ENCODE peak calls at places on chromosome 6, in ten cellular contexts. O is A549, I is thyroid gland, N is spleen, B is Peyer's patch, F is prostate gland, U is HCT116, Z is tibial nerve, S is IMR-90, Q is body of pancreas. L is an unnamed sample. For H3K9me3, the result is how much of the 10 kb centered on the place peaks cover.

GRCh38 chr6:96814581-96814980 is 22.7 kb downstream of the GPR63 start:
- DNase-seq in B (no peak), O (no peak), Q (no peak), I (no peak), N (no peak), U (no peak), Z (no peak), S (peak), F (no peak), L (no peak)

GRCh38 chr6:82176616-82177015 is 70.9 kb downstream of the IBTK start:
- DNase-seq in O (no peak), B (no peak), I (no peak), F (no peak), S (no peak), U (no peak), Z (no peak), N (no peak), Q (no peak), L (no peak)

GRCh38 chr6:159790947-159791598 is 806 bp downstream of the MRPL18 start:
- DNase-seq in S (no peak), Z (no peak), U (no peak), N (peak), I (no peak), F (no peak), B (no peak), Q (peak), O (no peak), L (peak)

GRCh38 chr6:90285611-90286381 is 10.8 kb downstream of the BACH2 start:
- DNase-seq in Z (peak), N (peak), O (peak), F (peak), B (no peak), U (peak), S (peak), Q (peak), I (peak), L (peak)

GRCh38 chr6:89145962-89146747 is at the start of gene PM20D2:
- DNase-seq in N (peak), Q (peak), Z (no peak), O (peak), U (peak), B (peak), S (peak), F (peak), I (peak), L (peak)

GRCh38 chr6:133466666-133467065 is 225.5 kb downstream of the EYA4 start:
- DNase-seq in B (no peak), O (no peak), U (no peak), F (no peak), I (no peak), Q (no peak), S (peak), N (no peak), Z (no peak), L (no peak)

GRCh38 chr6:44227138-44227770 is 3.9 kb downstream of the SLC29A1 start:
- DNase-seq in Q (no peak), Z (no peak), N (no peak), U (no peak), F (no peak), S (no peak), O (no peak), I (no peak), B (no peak), L (no peak)

GRCh38 chr6:116144590-116144989 is 18.7 kb upstream of the COL10A1 start:
- DNase-seq in I (no peak), F (no peak), N (no peak), O (no peak), Q (no peak), U (no peak), S (peak), B (no peak), Z (no peak), L (no peak)

GRCh38 chr6:163585932-163586437 is 171.5 kb downstream of the QKI start:
- DNase-seq in B (no peak), Z (peak), I (peak), F (no peak), Q (peak), S (peak), N (no peak), U (peak), O (peak), L (no peak)

GRCh38 chr6:25706314-25707014 is 48.1 kb upstream of the SLC17A4 start:
- DNase-seq in N (no peak), I (peak), F (no peak), B (no peak), Q (peak), Z (no peak), O (no peak), U (no peak), S (no peak), L (peak)

GRCh38 chr6:40328376-40328987 is 258.7 kb downstream of the LRFN2 start:
- DNase-seq in S (no peak), N (no peak), B (peak), F (peak), O (peak), U (peak), Q (peak), I (peak), Z (no peak), L (no peak)

GRCh38 chr6:45075246-45075645 is 252.9 kb upstream of the RUNX2 start:
- DNase-seq in U (no peak), I (no peak), F (no peak), B (no peak), N (no peak), S (peak), Q (no peak), O (no peak), Z (no peak), L (no peak)

GRCh38 chr6:1136856-1137255 is 175.0 kb upstream of the FOXQ1 start:
- DNase-seq in Q (no peak), S (no peak), O (no peak), B (no peak), U (no peak), F (no peak), I (no peak), N (no peak), Z (no peak), L (no peak)

GRCh38 chr6:110043366-110043994 is 65.4 kb downstream of the GPR6 start:
- DNase-seq in Z (no peak), B (no peak), U (no peak), N (no peak), I (no peak), Q (no peak), O (no peak), F (no peak), S (no peak), L (no peak)

GRCh38 chr6:3195695-3196497 is 31.6 kb downstream of the TUBB2B start:
- DNase-seq in F (no peak), S (no peak), U (peak), O (peak), Q (peak), N (no peak), B (no peak), Z (no peak), I (no peak), L (no peak)

GRCh38 chr6:170049641-170050491 is 241.0 kb downstream of the DLL1 start:
- DNase-seq in N (peak), I (peak), Q (peak), U (no peak), B (peak), Z (peak), F (peak), O (no peak), S (peak), L (peak)

GRCh38 chr6:45864651-45865050 is 151.0 kb downstream of the CLIC5 start:
- DNase-seq in N (no peak), O (no peak), S (no peak), F (no peak), Z (no peak), Q (no peak), U (no peak), B (no peak), I (no peak), L (no peak)

GRCh38 chr6:158571826-158572652 is 12.1 kb downstream of the TMEM181 start:
- DNase-seq in Q (peak), B (peak), F (no peak), U (no peak), N (no peak), I (no peak), O (no peak), Z (no peak), S (no peak), L (no peak)

GRCh38 chr6:112877134-112878100 is 530.3 kb downstream of the RFPL4B start:
- DNase-seq in U (no peak), S (peak), F (no peak), I (no peak), B (no peak), O (no peak), Z (no peak), N (no peak), Q (no peak), L (no peak)

GRCh38 chr6:52610745-52611355 is 34.0 kb upstream of the TRAM2 start:
- DNase-seq in N (no peak), I (no peak), U (peak), O (no peak), S (peak), B (no peak), Z (no peak), F (no peak), Q (no peak), L (no peak)

GRCh38 chr6:81380718-81381338 is 371.7 kb downstream of the TENT5A start:
- DNase-seq in S (no peak), Q (no peak), F (no peak), B (no peak), Z (no peak), U (no peak), I (no peak), O (no peak), N (no peak), L (no peak)

GRCh38 chr6:150016324-150017185 is 8.8 kb downstream of the RAET1L start:
- DNase-seq in B (no peak), I (peak), U (peak), N (peak), S (peak), O (peak), Z (no peak), F (peak), Q (peak), L (peak)

GRCh38 chr6:16909599-16910360 is 148.5 kb upstream of the ATXN1 start:
- DNase-seq in N (no peak), F (no peak), B (no peak), S (peak), Q (no peak), U (no peak), Z (no peak), I (no peak), O (no peak), L (no peak)

GRCh38 chr6:14276066-14276465 is 158.5 kb downstream of the CD83 start:
- DNase-seq in U (no peak), F (no peak), B (no peak), Q (no peak), N (no peak), Z (no peak), I (no peak), O (no peak), S (no peak), L (no peak)

GRCh38 chr6:82385102-82385501 is 21.5 kb downstream of the TPBG start:
- DNase-seq in U (no peak), B (no peak), S (no peak), O (no peak), N (no peak), F (no peak), Q (no peak), I (no peak), Z (no peak), L (no peak)

GRCh38 chr6:14361956-14362587 is 244.5 kb downstream of the CD83 start:
- DNase-seq in Q (no peak), F (no peak), U (no peak), N (no peak), S (no peak), B (no peak), O (no peak), I (no peak), Z (no peak), L (no peak)

GRCh38 chr6:155174576-155175174 is 89.1 kb upstream of the CLDN20 start:
- DNase-seq in I (peak), S (peak), U (peak), Z (no peak), N (no peak), O (peak), B (no peak), Q (peak), F (peak), L (no peak)

DNA sequence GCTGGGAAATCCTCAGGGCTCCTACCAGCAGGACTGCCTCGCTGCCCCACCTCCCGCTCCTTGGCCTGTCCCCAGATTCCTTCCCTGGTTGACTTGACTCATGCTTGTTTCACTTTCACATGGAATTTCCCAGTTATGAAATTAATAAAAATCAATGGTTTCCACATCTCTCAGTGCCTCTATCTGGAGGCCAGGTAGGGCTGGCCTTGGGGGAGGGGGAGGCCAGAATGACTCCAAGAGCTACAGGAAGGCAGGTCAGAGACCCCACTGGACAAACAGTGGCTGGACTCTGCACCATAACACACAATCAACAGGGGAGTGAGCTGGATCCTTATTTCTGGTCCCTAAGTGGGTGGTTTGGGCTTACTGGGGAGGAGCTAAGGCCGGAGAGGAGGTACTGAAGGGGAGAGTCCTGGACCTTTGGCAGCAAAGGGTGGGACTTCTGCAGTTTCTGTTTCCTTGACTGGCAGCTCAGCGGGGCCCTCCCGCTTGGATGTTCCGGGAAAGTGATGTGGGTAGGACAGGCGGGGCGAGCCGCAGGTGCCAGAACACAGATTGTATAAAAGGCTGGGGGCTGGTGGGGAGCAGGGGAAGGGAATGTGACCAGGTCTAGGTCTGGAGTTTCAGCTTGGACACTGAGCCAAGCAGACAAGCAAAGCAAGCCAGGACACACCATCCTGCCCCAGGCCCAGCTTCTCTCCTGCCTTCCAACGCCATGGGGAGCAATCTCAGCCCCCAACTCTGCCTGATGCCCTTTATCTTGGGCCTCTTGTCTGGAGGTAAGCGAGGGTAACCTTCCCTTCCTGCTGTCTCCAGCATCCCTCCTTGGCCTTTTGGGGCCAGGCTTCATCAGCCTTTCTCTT is at the start of gene CFB:
- DNase-seq in I (peak), U (no peak), N (peak), Z (peak), B (peak), Q (peak), O (peak), S (peak), F (peak), L (peak)
- TF ChIP-seq POLR2A in I (peak), U (no peak), N (no peak), Z (no peak), B (peak), Q (no peak), O (no peak), S (no peak), F (peak), L (no peak)

GRCh38 chr6:30282522-30282921 is 44.2 kb upstream of the TRIM39 start:
- DNase-seq in B (no peak), N (no peak), S (no peak), Q (no peak), F (no peak), I (no peak), O (no peak), Z (no peak), U (no peak), L (no peak)

GRCh38 chr6:30283761-30284160 is 43.0 kb upstream of the TRIM39 start:
- DNase-seq in S (no peak), F (no peak), I (no peak), Q (no peak), U (no peak), Z (no peak), O (no peak), B (no peak), N (no peak), L (no peak)

GRCh38 chr6:30287139-30287538 is 39.6 kb upstream of the TRIM39 start:
- DNase-seq in B (no peak), O (no peak), Q (no peak), N (no peak), F (no peak), U (no peak), S (no peak), I (no peak), Z (no peak), L (no peak)
- H3K9me3 ChIP-seq in B (under half), O (half or more), Q (under half), N (under half), F (under half), U (under half), S (under half), I (under half), Z (under half), L (under half)

GRCh38 chr6:165762876-165763275 is 99.8 kb upstream of the PDE10A start:
- DNase-seq in B (no peak), Q (no peak), O (no peak), I (no peak), Z (no peak), S (peak), F (no peak), U (no peak), N (no peak), L (no peak)
- TF ChIP-seq POLR2A in B (no peak), Q (no peak), O (no peak), I (no peak), Z (no peak), S (no peak), F (no peak), U (no peak), N (no peak), L (no peak)

GRCh38 chr6:148671085-148671484 is 75.7 kb upstream of the UST start:
- DNase-seq in I (no peak), F (no peak), Z (no peak), O (no peak), U (no peak), S (no peak), N (no peak), B (no peak), Q (no peak), L (no peak)
- H3K9me3 ChIP-seq in I (under half), F (under half), Z (under half), O (under half), U (under half), S (under half), N (under half), B (under half), Q (under half), L (under half)

GRCh38 chr6:85459224-85459901 is 9.5 kb downstream of the NT5E start:
- DNase-seq in Q (no peak), I (no peak), Z (no peak), O (no peak), N (no peak), B (no peak), U (peak), S (peak), F (no peak), L (no peak)

GRCh38 chr6:85460154-85460950 is 10.5 kb downstream of the NT5E start:
- DNase-seq in B (no peak), F (no peak), Z (no peak), N (no peak), Q (no peak), S (no peak), I (no peak), U (no peak), O (no peak), L (no peak)

GRCh38 chr6:85461806-85462185 is 11.9 kb downstream of the NT5E start:
- DNase-seq in N (no peak), O (no peak), B (no peak), Q (no peak), S (no peak), F (no peak), I (no peak), Z (no peak), U (no peak), L (no peak)

GRCh38 chr6:85462673-85463072 is 12.8 kb downstream of the NT5E start:
- DNase-seq in O (no peak), S (no peak), U (no peak), N (no peak), B (no peak), Q (no peak), F (no peak), Z (no peak), I (peak), L (no peak)

DNA sequence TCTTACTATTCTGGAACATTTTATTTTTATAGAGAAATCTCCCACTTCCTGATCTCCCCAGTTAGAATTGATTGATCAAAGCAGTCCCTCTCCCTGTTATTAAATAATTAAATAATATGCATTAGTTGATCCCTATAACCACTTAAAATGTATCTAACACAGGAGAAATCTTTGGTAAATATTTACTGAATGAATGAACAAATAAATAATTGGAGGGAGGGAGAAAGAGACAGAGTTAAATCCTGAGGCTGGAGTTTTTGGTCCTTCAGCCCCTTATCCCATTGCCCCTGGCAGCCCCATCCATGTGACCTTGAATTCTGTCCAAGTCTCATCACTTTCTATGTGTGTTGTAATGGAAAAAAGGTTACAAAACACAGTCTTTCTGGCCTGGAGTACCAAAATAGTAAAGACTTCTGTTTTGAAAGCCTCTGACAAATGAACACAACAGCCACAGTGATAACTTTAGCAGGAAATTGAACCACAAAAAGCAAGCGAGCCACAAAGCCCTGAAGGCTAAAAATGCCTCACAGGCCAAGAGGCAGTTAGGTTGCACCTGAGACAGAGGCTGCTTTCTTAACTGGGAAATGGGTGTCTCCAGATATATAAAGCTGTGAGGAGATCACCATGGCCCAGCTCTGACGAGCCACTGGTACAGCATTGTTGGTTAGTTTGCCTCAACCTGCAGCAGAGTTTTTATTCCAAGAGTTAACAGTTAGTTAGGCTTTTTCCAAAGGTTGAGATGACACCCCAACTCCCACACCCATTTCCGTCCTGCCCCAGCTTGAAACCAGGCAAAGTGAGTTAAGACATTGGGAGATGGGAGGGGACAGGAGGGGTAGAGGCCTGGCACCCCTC is 11.3 kb downstream of the NT5E start:
- DNase-seq in F (no peak), I (no peak), Z (no peak), O (no peak), U (no peak), B (no peak), S (no peak), N (no peak), Q (no peak), L (peak)
- TF ChIP-seq POLR2A in F (no peak), I (peak), Z (no peak), O (no peak), U (no peak), B (no peak), S (no peak), N (no peak), Q (no peak), L (peak)

GRCh38 chr6:27442932-27443331 is 30.0 kb downstream of the ZNF184 start:
- DNase-seq in Z (no peak), S (no peak), N (no peak), U (no peak), F (no peak), I (no peak), B (no peak), O (no peak), Q (no peak), L (no peak)
- H3K9me3 ChIP-seq in Z (under half), S (under half), N (under half), U (under half), F (under half), I (under half), B (under half), O (under half), Q (under half), L (under half)

DNA sequence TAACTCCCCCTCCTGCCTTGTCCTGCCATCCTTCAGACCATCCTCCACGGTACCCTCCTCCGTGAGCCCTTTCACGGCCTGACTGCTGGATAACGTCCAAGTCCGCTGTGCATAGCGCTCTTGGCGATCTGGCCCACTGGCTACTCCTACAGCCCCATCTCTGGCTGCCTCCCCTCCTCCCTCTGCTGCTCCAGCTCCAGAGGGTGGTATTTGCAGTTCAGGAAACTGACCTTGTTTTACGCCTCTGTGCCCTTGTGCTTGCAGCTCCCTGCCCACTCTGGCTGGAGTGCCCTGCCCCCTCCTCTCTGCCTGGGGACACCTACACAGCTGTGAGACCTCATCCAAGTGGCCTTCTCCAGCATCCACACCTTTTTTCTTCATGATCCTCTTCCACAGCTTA is 6.5 kb upstream of the RREB1 start:
- DNase-seq in Z (no peak), F (no peak), I (peak), Q (no peak), O (no peak), U (no peak), B (no peak), S (no peak), N (no peak), L (no peak)
- TF ChIP-seq POLR2A in Z (no peak), F (no peak), I (no peak), Q (no peak), O (no peak), U (no peak), B (no peak), S (no peak), N (no peak), L (no peak)

L was measured in ovary.